ENCODE peak calls at places on chromosomes 3 and 15, in eight cellular contexts. R is foreskin fibroblast, C is endothelial cell, S is bronchial epithelial cell, B is A549, P is GM13976, L is endodermal cell, W is AG04450. H is an unnamed sample.
A peak's percentile ranks its signal among the peaks of the same experiment; 100 is the strongest.

GRCh38 chr3:196082471-196082971 is 631 bp upstream of the TFRC start:
- DNase-seq in R (no peak), C (no peak), S (no peak), B (no peak), P (peak; percentile 45), L (no peak), W (no peak), H (no peak)

GRCh38 chr3:117549716-117550115 is 840.1 kb downstream of the TUSC7 start:
- DNase-seq in R (peak; percentile 24), C (no peak), S (no peak), B (no peak), P (no peak), L (no peak), W (no peak), H (no peak)

GRCh38 chr3:147361671-147362420 is 44.5 kb downstream of the ZIC4 start:
- DNase-seq in R (peak; percentile 32), C (peak; percentile 87), S (peak; percentile 1), B (peak; percentile 27), P (peak; percentile 56), L (peak; percentile 96), W (no peak), H (no peak)

GRCh38 chr3:72505539-72506430 is 342.5 kb downstream of the SHQ1 start:
- DNase-seq in R (no peak), C (no peak), S (no peak), B (no peak), P (no peak), L (no peak), W (no peak), H (no peak)

GRCh38 chr3:64801856-64802255 is 114.1 kb upstream of the ADAMTS9 start:
- DNase-seq in R (no peak), C (no peak), S (no peak), B (no peak), P (no peak), L (no peak), W (no peak), H (no peak)

GRCh38 chr3:190382082-190382481 is 5.9 kb upstream of the CLDN16 start:
- DNase-seq in R (peak; percentile 79), C (no peak), S (peak; percentile 99), B (no peak), P (no peak), L (no peak), W (no peak), H (peak; percentile 42)

GRCh38 chr3:45259144-45259543 is 33.1 kb upstream of the TMEM158 start:
- DNase-seq in R (no peak), C (no peak), S (no peak), B (no peak), P (no peak), L (no peak), W (no peak), H (no peak)

GRCh38 chr15:60916032-60916673 is 312.9 kb downstream of the RORA start:
- DNase-seq in R (no peak), C (no peak), S (no peak), B (no peak), P (no peak), L (no peak), W (no peak), H (no peak)

GRCh38 chr3:129118745-129119144 is 2.9 kb downstream of the RAB43 start:
- DNase-seq in R (no peak), C (no peak), S (no peak), B (no peak), P (no peak), L (no peak), W (no peak), H (no peak)

GRCh38 chr3:28751864-28752263 is 403.2 kb upstream of the AZI2 start:
- DNase-seq in R (no peak), C (no peak), S (no peak), B (no peak), P (no peak), L (no peak), W (no peak), H (no peak)

GRCh38 chr15:28125673-28126651 is 26.8 kb upstream of the OCA2 start:
- DNase-seq in R (peak; percentile 80), C (peak; percentile 33), S (peak; percentile 52), B (peak; percentile 63), P (no peak), L (peak; percentile 39), W (peak; percentile 24), H (no peak)

GRCh38 chr15:65790692-65791334 is 1.3 kb downstream of the DENND4A start:
- DNase-seq in R (peak; percentile 25), C (no peak), S (peak; percentile 21), B (peak; percentile 28), P (no peak), L (no peak), W (no peak), H (no peak)

GRCh38 chr15:79897380-79897678 is 515 bp upstream of the MTHFS start:
- DNase-seq in R (no peak), C (no peak), S (peak; percentile 35), B (no peak), P (no peak), L (no peak), W (no peak), H (no peak)

GRCh38 chr15:31438601-31439265 is 112.1 kb downstream of the KLF13 start:
- DNase-seq in R (no peak), C (no peak), S (no peak), B (no peak), P (no peak), L (no peak), W (no peak), H (no peak)

GRCh38 chr3:179452166-179452544 is 885 bp upstream of the GNB4 start:
- DNase-seq in R (peak; percentile 79), C (no peak), S (no peak), B (no peak), P (no peak), L (no peak), W (peak; percentile 55), H (peak; percentile 21)

GRCh38 chr3:140334530-140334929 is 343.3 kb upstream of the TRIM42 start:
- DNase-seq in R (no peak), C (no peak), S (no peak), B (no peak), P (no peak), L (no peak), W (no peak), H (no peak)

GRCh38 chr3:58666683-58667082 is at the start of gene FAM3D:
- DNase-seq in R (no peak), C (no peak), S (peak; percentile 37), B (peak; percentile 7), P (no peak), L (no peak), W (no peak), H (no peak)

GRCh38 chr3:162278834-162279233 is 782.2 kb downstream of the OTOL1 start:
- DNase-seq in R (no peak), C (no peak), S (no peak), B (no peak), P (no peak), L (no peak), W (no peak), H (no peak)

GRCh38 chr15:64443747-64444621 is 16.4 kb upstream of the ZNF609 start:
- DNase-seq in R (peak; percentile 76), C (no peak), S (peak; percentile 95), B (peak; percentile 78), P (peak; percentile 70), L (no peak), W (peak; percentile 70), H (peak; percentile 59)

GRCh38 chr3:107942244-107942643 is 148.6 kb downstream of the CD47 start:
- DNase-seq in R (no peak), C (no peak), S (peak; percentile 93), B (no peak), P (peak; percentile 11), L (no peak), W (no peak), H (no peak)

GRCh38 chr3:107943350-107943749 is 147.5 kb downstream of the CD47 start:
- DNase-seq in R (peak; percentile 47), C (no peak), S (no peak), B (no peak), P (no peak), L (no peak), W (no peak), H (no peak)

GRCh38 chr3:107946700-107947099 is 144.1 kb downstream of the CD47 start:
- DNase-seq in R (no peak), C (no peak), S (no peak), B (no peak), P (no peak), L (no peak), W (no peak), H (no peak)

GRCh38 chr3:107945406-107945805 is 145.4 kb downstream of the CD47 start:
- DNase-seq in R (no peak), C (no peak), S (peak; percentile 68), B (no peak), P (no peak), L (no peak), W (no peak), H (no peak)

GRCh38 chr3:107943860-107944543 is 146.8 kb downstream of the CD47 start:
- DNase-seq in R (peak; percentile 65), C (no peak), S (peak; percentile 22), B (no peak), P (no peak), L (no peak), W (no peak), H (no peak)
- TF ChIP-seq CTCF in R (no peak), C (no peak), S (no peak), B (no peak), P (no peak), L (no peak), W (no peak), H (no peak)

GRCh38 chr15:57380854-57381253 is 4.5 kb downstream of the CGNL1 start:
- DNase-seq in R (no peak), C (no peak), S (no peak), B (no peak), P (no peak), L (peak; percentile 31), W (no peak), H (no peak)

GRCh38 chr15:57379487-57379886 is 3.2 kb downstream of the CGNL1 start:
- DNase-seq in R (no peak), C (no peak), S (no peak), B (no peak), P (no peak), L (peak; percentile 5), W (no peak), H (no peak)

GRCh38 chr15:57376695-57377477 is 581 bp downstream of the CGNL1 start:
- DNase-seq in R (peak; percentile 21), C (peak; percentile 26), S (peak; percentile 18), B (peak; percentile 22), P (peak; percentile 43), L (peak; percentile 81), W (no peak), H (no peak)

GRCh38 chr15:57375827-57376694 is at the start of gene CGNL1:
- DNase-seq in R (peak; percentile 50), C (peak; percentile 62), S (no peak), B (no peak), P (peak; percentile 48), L (peak; percentile 87), W (no peak), H (no peak)

GRCh38 chr15:57377478-57377847 is 1.2 kb downstream of the CGNL1 start:
- DNase-seq in R (no peak), C (no peak), S (peak; percentile 44), B (peak; percentile 47), P (no peak), L (no peak), W (no peak), H (no peak)
- TF ChIP-seq CTCF in R (no peak), C (no peak), S (peak; percentile 32), B (peak; percentile 41), P (no peak), L (peak; percentile 34), W (no peak), H (no peak)

GRCh38 chr3:174355505-174355904 is 503.6 kb upstream of the NAALADL2 start:
- DNase-seq in R (peak; percentile 48), C (no peak), S (peak; percentile 45), B (peak; percentile 29), P (no peak), L (no peak), W (no peak), H (no peak)
- TF ChIP-seq CTCF in R (peak; percentile 24), C (no peak), S (peak; percentile 32), B (peak; percentile 45), P (no peak), L (peak; percentile 70), W (peak; percentile 23), H (peak; percentile 7)

GRCh38 chr15:48811325-48811938 is 563 bp upstream of the CEP152 start:
- DNase-seq in R (no peak), C (no peak), S (no peak), B (no peak), P (no peak), L (peak; percentile 55), W (no peak), H (no peak)
- TF ChIP-seq CTCF in R (no peak), C (no peak), S (no peak), B (peak; percentile 13), P (no peak), L (peak; percentile 52), W (peak; percentile 9), H (no peak)

H was measured in AG04449.